ENCODE peak calls at places on chromosome 3, in eight cellular contexts. O is CD4-positive, alpha-beta T cell; K is suprapubic skin; Z is tibial nerve; P is PC-3; E is mammary epithelial cell; I is kidney epithelial cell; A is brain microvascular endothelial cell. Q is an unnamed sample.
A peak's percentile ranks its signal among the peaks of the same experiment; 100 is the strongest.

GRCh38 chr3:157130138-157130880 is 29.6 kb downstream of the CCNL1 start:
- DNase-seq in A (peak; percentile 66), K (peak; percentile 85), Z (peak; percentile 63), P (peak; percentile 95), I (peak; percentile 69), O (peak; percentile 78), E (peak; percentile 91), Q (no peak)

GRCh38 chr3:150870406-150870805 is 34.8 kb downstream of the MINDY4B start:
- DNase-seq in A (peak; percentile 34), E (no peak), K (no peak), P (no peak), I (peak; percentile 41), Z (no peak), O (no peak), Q (no peak)

GRCh38 chr3:105166893-105167292 is 199.8 kb upstream of the ALCAM start:
- DNase-seq in A (no peak), Z (no peak), O (no peak), K (no peak), I (no peak), E (no peak), P (no peak), Q (no peak)

GRCh38 chr3:147333098-147333497 is 73.2 kb downstream of the ZIC4 start:
- DNase-seq in Z (no peak), A (no peak), I (no peak), O (no peak), E (no peak), P (no peak), K (no peak), Q (no peak)

GRCh38 chr3:37762698-37763097 is 99.0 kb upstream of the CTDSPL start:
- DNase-seq in P (no peak), E (no peak), Z (no peak), K (no peak), I (no peak), A (peak; percentile 60), O (no peak), Q (no peak)

GRCh38 chr3:27133062-27133461 is 236.1 kb downstream of the NEK10 start:
- DNase-seq in P (no peak), Z (no peak), A (no peak), O (no peak), I (no peak), E (no peak), K (no peak), Q (no peak)

GRCh38 chr3:11140054-11140712 is 14.1 kb upstream of the HRH1 start:
- DNase-seq in K (no peak), E (peak; percentile 19), A (no peak), P (peak; percentile 85), O (no peak), I (no peak), Z (peak; percentile 75), Q (no peak)

GRCh38 chr3:49899815-49900214 is 3.9 kb downstream of the MST1R start:
- DNase-seq in I (no peak), K (no peak), Z (no peak), P (peak; percentile 23), O (no peak), A (no peak), E (no peak), Q (no peak)

GRCh38 chr3:70064194-70064787 is 64.8 kb downstream of the SAMMSON start:
- DNase-seq in P (peak; percentile 53), A (peak; percentile 44), K (no peak), O (no peak), E (peak; percentile 3), Z (peak; percentile 77), I (peak; percentile 5), Q (no peak)

GRCh38 chr3:62098646-62099365 is 274.5 kb downstream of the FEZF2 start:
- DNase-seq in I (no peak), A (no peak), Z (no peak), K (no peak), E (no peak), O (no peak), P (no peak), Q (no peak)

GRCh38 chr3:46935168-46935858 is 41.2 kb downstream of the CCDC12 start:
- DNase-seq in E (peak; percentile 87), Z (peak; percentile 50), A (peak; percentile 96), I (peak; percentile 90), O (no peak), P (peak; percentile 93), K (no peak), Q (no peak)
- TF ChIP-seq CTCF in E (peak; percentile 88), Z (no peak), A (peak; percentile 92), I (peak; percentile 85), O (no peak), P (peak; percentile 56), K (peak; percentile 32), Q (peak; percentile 88)

DNA sequence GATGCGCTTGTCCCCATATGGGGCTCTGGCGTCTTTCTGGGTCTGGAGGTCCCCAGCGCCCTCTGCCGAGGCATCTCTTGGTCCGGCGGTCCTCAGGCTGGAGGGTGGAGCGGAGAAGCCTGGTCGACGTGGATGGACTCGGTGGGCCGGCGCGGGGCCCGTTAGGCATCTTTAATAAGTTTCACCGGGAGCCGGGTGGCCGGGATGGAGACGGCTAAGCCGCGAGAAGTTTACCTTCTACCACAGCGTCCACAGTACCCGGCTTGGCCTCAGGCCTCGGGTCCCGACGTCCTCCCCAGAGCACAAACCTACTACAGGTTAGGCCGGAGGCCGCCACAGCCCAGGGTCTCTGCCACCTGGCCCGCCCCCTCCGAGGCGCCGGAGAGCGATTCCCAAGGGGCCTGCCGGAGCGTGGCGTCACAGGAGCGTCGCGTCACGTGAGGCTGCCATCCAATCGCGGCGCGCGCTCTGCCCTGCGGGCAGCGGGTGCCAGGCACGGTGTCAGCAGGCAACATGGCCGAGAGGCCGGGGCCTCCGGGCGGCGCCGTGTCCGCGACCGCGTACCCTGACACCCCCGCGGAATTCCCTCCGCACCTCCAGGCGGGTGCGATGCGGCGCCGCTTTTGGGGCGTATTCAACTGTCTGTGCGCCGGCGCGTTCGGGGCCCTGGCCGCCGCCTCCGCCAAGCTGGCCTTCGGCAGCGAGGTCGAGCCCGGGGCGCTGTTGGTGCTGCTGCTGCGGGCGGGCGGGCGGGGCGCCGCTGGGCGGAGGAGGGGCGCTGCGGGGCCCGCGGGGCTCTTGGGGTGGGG is at the start of gene TMEM42:
- DNase-seq in Z (peak; percentile 82), I (peak; percentile 58), A (peak; percentile 79), E (peak; percentile 73), O (peak; percentile 73), K (peak; percentile 93), P (peak; percentile 59), Q (no peak)
- TF ChIP-seq CTCF in Z (no peak), I (peak; percentile 27), A (peak; percentile 57), E (no peak), O (no peak), K (no peak), P (no peak), Q (peak; percentile 63)

GRCh38 chr3:47009225-47010049 is 30.0 kb downstream of the NBEAL2 start:
- DNase-seq in K (peak; percentile 92), P (no peak), E (peak; percentile 20), Z (peak; percentile 70), A (peak; percentile 83), I (peak; percentile 64), O (peak; percentile 37), Q (peak; percentile 95)

GRCh38 chr3:47010910-47011309 is 31.4 kb downstream of the NBEAL2 start:
- DNase-seq in E (no peak), A (no peak), P (no peak), Z (no peak), K (no peak), O (no peak), I (no peak), Q (no peak)

GRCh38 chr3:47008851-47009224 is 29.4 kb downstream of the NBEAL2 start:
- DNase-seq in A (no peak), Z (no peak), I (no peak), P (no peak), K (no peak), E (no peak), O (no peak), Q (no peak)

GRCh38 chr3:47011371-47011770 is 31.9 kb downstream of the NBEAL2 start:
- DNase-seq in A (no peak), E (no peak), K (no peak), Z (no peak), O (no peak), I (no peak), P (no peak), Q (no peak)

DNA sequence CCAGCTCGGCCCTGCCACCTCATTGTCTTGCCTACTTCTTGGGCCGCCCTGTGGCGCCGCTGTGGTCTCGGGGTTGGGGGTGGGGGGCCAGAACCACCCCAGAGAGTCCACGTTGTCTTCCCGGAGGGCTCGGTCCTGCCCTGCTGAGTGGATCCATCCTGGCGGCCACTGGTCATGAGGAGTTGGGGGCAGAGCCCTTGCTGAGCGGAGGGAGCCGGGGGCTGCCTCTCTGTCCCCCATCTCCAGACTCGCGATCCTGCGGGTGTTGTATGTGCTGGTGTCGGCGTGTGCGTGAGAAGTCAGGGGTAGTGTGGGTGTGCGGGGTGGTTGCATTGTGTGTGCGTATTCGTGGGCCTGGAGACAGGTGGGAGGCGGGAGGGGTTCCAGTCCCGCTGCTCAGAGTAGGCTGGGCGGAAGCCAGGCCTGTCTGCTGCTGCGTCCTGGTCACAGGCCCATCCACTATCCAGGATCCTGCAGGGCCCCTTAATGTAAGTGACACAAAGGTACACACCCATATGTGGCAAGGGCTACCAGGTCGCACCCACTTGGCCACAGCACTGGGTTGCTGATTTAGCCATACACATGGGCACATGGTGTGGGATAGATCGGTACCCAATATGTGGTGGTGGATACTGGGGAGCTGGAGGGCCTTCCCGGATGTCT is 30.7 kb downstream of the NBEAL2 start:
- DNase-seq in I (no peak), K (peak; percentile 73), P (no peak), O (no peak), A (no peak), E (no peak), Z (no peak), Q (peak; percentile 82)
- TF ChIP-seq CTCF in I (peak; percentile 15), K (no peak), P (no peak), O (no peak), A (no peak), E (no peak), Z (no peak), Q (no peak)

GRCh38 chr3:94081880-94082279 is 19.0 kb downstream of the NSUN3 start:
- DNase-seq in Z (no peak), P (no peak), O (no peak), K (no peak), A (no peak), E (no peak), I (no peak), Q (no peak)

GRCh38 chr3:94082412-94082937 is 19.6 kb downstream of the NSUN3 start:
- DNase-seq in K (no peak), O (no peak), P (no peak), A (no peak), Z (no peak), E (no peak), I (peak; percentile 4), Q (no peak)

GRCh38 chr3:94089126-94089525 is 26.3 kb downstream of the NSUN3 start:
- DNase-seq in Z (no peak), I (no peak), A (no peak), E (no peak), K (no peak), O (no peak), P (no peak), Q (no peak)

DNA sequence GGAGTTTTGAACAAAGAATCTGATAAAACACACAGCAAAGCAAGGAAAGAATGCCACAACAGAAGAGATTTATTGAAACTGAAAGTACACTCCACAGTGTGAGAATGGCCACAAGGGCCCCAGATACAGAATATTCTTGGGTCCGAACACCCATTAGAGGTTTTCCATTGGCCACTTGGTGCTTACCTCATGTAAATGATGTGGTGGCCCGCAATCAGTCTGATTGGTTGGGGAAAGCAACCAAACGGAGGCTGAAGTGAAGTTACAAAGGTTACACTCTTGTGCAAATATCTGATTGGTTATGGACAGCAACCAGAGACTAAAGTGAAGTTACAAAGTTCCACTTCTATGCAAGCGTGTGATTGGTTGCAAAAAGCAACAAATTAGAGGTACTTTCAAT is 20.4 kb downstream of the NSUN3 start:
- DNase-seq in I (no peak), O (no peak), Z (no peak), E (no peak), K (no peak), P (no peak), A (no peak), Q (no peak)
- TF ChIP-seq CTCF in I (no peak), O (no peak), Z (no peak), E (no peak), K (no peak), P (no peak), A (no peak), Q (no peak)

Q was measured in chondrocyte.